ENCODE peak calls at places on chromosome 12, in five cellular contexts. J is transverse colon, L is A549, H is ovary, M is stomach. V is an unnamed sample.

GRCh38 chr12:62438098-62438692 is 28.4 kb upstream of the MON2 start:
- DNase-seq in J (peak), L (peak), H (no peak), M (peak), V (no peak)

GRCh38 chr12:46470039-46470627 is 97.6 kb upstream of the SLC38A2 start:
- DNase-seq in J (no peak), L (no peak), H (no peak), M (no peak), V (no peak)

GRCh38 chr12:119687344-119687865 is 19.5 kb downstream of the PRKAB1 start:
- DNase-seq in J (no peak), L (no peak), H (no peak), M (no peak), V (no peak)

GRCh38 chr12:53659011-53659551 is 16.8 kb downstream of the ATP5MC2 start:
- DNase-seq in J (peak), L (peak), H (no peak), M (peak), V (no peak)

GRCh38 chr12:33129500-33129899 is 232.9 kb upstream of the PKP2 start:
- DNase-seq in J (no peak), L (no peak), H (no peak), M (no peak), V (no peak)

GRCh38 chr12:7075931-7076330 is 15.4 kb downstream of the C1S start:
- DNase-seq in J (no peak), L (no peak), H (no peak), M (no peak), V (no peak)

GRCh38 chr12:53476769-53477209 is 22.5 kb downstream of the MAP3K12 start:
- DNase-seq in J (no peak), L (no peak), H (no peak), M (no peak), V (no peak)

GRCh38 chr12:100862600-100863149 is 68.1 kb downstream of the ANO4 start:
- DNase-seq in J (no peak), L (no peak), H (no peak), M (no peak), V (no peak)

GRCh38 chr12:128795530-128796361 is 28.0 kb downstream of the SLC15A4 start:
- DNase-seq in J (no peak), L (no peak), H (no peak), M (no peak), V (no peak)

GRCh38 chr12:129049917-129050316 is 196.6 kb downstream of the GLT1D1 start:
- DNase-seq in J (no peak), L (no peak), H (no peak), M (no peak), V (no peak)

GRCh38 chr12:88063375-88063774 is 34.2 kb upstream of the C12orf50 start:
- DNase-seq in J (no peak), L (no peak), H (no peak), M (no peak), V (no peak)

GRCh38 chr12:26523708-26524150 is 309.3 kb downstream of the ITPR2 start:
- DNase-seq in J (peak), L (no peak), H (peak), M (peak), V (peak)

DNA sequence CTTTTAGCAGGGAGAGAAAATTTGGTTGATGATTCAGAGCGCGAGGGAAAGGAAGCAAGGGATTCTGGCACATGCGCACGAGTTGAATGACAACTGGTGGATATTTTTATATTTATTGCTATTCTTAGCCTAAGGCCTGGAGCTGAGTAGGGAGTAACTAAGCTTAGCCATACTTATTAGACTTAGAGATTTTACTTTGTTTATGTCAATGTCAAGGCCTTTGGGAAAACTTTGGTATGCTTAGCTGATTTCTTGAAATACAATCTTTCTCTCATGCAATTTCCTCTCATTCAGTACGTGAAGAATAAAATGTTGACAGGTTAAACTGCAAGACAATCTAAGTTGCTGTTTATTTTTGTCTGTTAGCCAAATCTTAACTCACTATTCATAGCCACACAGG is 101.1 kb downstream of the CRADD start:
- DNase-seq in J (no peak), L (no peak), H (peak), M (no peak), V (no peak)
- TF ChIP-seq EP300 in J (no peak), L (no peak), H (no peak), M (no peak), V (no peak)

DNA sequence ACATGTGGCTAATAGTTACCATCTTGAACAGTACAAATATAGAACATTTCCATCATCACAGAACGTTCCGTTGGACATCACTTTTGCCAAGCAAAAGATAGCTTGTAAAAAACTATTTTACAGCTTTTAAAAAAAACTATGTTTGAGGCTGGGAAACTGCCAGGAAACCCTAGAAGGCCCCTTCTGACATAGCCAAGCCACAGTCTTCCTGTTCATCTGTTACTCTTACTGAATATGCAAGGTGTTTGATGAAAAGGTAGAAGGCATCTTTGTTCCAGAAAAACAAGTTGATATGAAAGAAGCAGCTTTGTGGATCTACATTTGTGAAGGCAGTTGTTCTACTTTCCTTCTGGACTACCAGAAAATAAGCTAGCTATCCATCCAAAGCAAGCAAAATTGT is 23.6 kb upstream of the WNK1 start:
- DNase-seq in J (no peak), L (no peak), H (no peak), M (no peak), V (no peak)
- H3K27ac ChIP-seq in J (no peak), L (no peak), H (no peak), M (no peak), V (no peak)

GRCh38 chr12:70994217-70994788 is 73.8 kb upstream of the PTPRR start:
- DNase-seq in J (no peak), L (no peak), H (no peak), M (no peak), V (no peak)
- TF ChIP-seq EP300 in J (no peak), L (no peak), H (peak), M (no peak), V (no peak)

GRCh38 chr12:12821975-12822374 is 8.8 kb downstream of the DDX47 start:
- DNase-seq in J (no peak), L (no peak), H (no peak), M (no peak), V (no peak)
- H3K27ac ChIP-seq in J (no peak), L (no peak), H (no peak), M (no peak), V (no peak)

DNA sequence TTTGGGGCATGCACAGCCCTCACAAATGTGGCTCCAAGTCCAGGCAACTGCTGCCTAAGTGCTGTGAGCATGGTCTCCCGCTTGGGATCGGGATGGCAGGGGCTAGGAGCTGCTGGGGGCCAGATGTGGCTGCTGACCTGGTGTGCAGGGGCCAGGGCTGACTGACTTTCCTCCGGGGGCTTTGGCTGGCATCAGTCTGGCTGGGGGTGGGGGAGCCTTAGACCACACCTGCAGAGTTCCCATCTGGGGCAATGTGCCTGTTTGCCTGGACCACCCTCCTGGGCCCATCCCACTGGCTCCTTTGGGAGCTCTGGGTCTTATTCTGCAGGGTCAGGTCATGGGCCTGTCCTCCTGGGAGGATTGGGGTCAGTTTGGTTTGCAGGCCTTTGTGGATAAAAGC is 90.5 kb downstream of the TSPAN9 start:
- DNase-seq in J (no peak), L (no peak), H (no peak), M (no peak), V (no peak)
- TF ChIP-seq EP300 in J (no peak), L (no peak), H (no peak), M (no peak), V (no peak)

GRCh38 chr12:9741726-9742125 is 8.8 kb upstream of the CLECL1 start:
- DNase-seq in J (peak), L (no peak), H (no peak), M (peak), V (no peak)

GRCh38 chr12:9736931-9737705 is 4.2 kb upstream of the CLECL1 start:
- DNase-seq in J (no peak), L (no peak), H (no peak), M (no peak), V (no peak)

GRCh38 chr12:9745191-9745590 is 12.3 kb upstream of the CLECL1 start:
- DNase-seq in J (no peak), L (no peak), H (no peak), M (no peak), V (no peak)

GRCh38 chr12:9740109-9740750 is 7.3 kb upstream of the CLECL1 start:
- DNase-seq in J (peak), L (no peak), H (no peak), M (no peak), V (no peak)

GRCh38 chr12:9742665-9743064 is 9.8 kb upstream of the CLECL1 start:
- DNase-seq in J (peak), L (no peak), H (no peak), M (peak), V (no peak)
- H3K27ac ChIP-seq in J (peak), L (no peak), H (no peak), M (peak), V (no peak)

GRCh38 chr12:57836442-57837375 is 9.8 kb downstream of the CTDSP2 start:
- DNase-seq in J (peak), L (no peak), H (peak), M (peak), V (no peak)

GRCh38 chr12:57832966-57833365 is 13.6 kb downstream of the CTDSP2 start:
- DNase-seq in J (no peak), L (no peak), H (no peak), M (no peak), V (no peak)

GRCh38 chr12:57833672-57834071 is 12.9 kb downstream of the CTDSP2 start:
- DNase-seq in J (no peak), L (no peak), H (no peak), M (no peak), V (no peak)

GRCh38 chr12:57835366-57836288 is 10.9 kb downstream of the CTDSP2 start:
- DNase-seq in J (no peak), L (no peak), H (no peak), M (no peak), V (no peak)

DNA sequence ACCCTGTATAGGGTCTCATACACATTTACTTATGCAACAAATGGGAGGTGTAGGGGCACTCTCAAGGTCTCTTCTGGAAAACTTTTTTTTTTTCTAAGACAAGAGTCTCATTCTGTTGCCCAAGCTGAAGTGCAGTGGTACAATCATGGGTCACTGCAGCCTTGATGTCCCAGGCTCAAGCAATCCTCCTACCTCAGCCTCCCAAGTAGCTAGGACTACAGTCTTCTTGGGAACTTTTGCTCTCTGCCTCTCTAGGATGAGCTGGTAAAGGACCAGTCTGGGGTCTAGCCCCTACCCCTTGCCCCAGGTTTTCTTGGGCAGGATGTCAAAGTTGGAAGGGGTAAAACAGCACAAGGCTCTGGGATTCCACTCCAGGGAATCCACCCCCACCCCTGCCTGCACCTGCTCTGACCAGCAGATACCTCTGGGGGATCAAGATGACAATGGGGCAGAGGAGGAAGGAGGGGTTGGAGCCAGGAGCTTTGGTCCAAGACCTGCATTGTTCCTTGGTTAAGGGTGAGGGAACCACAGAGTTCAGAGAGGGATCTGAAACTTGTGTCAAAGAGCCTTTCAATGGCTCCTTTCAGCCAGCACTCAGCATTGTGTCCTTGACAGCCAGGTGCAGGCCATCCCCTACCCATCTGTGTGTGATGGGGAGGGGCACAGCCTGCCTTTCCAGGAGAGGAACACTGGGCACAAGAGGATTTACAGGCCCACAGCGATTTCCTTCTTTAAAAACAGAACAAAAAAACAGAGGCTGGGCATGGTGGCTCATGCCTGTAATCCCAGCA is 12.2 kb downstream of the CTDSP2 start:
- DNase-seq in J (no peak), L (no peak), H (no peak), M (no peak), V (no peak)
- TF ChIP-seq EP300 in J (no peak), L (no peak), H (no peak), M (no peak), V (no peak)

DNA sequence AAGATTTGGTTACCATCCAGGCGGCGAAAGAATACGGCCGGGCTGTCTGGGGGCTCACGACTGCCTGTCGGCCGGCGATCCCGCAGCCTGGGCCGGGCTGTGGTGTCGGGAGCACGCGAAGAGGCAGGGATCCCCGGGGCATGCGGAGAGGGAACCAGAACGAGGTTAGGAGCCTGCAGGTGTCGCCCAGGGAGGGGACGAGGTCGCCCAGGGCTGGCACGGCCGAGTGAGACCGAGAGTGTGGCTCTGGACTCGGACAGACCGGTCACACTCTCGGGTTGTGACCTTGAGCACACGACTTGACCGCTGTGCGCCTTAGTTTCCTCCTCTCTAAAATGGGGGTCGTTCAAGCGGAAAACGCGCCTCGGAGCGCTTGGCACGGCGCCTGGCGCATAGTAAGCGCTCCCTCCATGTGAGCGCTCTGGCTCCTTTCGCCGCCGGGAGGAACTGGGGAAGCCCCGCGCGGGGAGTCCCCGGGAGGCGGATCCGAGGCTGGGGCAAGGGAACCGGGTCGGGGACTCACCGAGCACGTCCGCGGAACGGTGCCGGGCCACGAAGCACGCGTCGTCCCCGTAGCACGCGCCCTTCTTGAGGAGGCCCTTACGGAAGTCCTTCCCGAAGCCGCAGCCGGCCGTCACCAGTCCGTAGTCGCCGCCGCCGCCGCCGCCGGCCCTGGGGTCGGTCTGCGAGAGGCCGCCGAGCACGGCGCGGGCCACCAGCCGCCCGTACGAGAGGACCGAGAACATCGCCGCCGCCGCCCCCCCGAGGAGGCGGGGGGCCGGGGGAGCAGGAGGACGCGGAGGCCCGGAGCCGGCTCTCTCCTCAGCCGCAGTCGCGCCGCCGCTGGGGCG is 607 bp downstream of the PPTC7 start:
- DNase-seq in J (peak), L (peak), H (peak), M (peak), V (peak)
- H3K27ac ChIP-seq in J (peak), L (peak), H (peak), M (peak), V (peak)

GRCh38 chr12:67269632-67270578 is 747 bp downstream of the CAND1 start:
- DNase-seq in J (peak), L (peak), H (peak), M (peak), V (no peak)

GRCh38 chr12:67270622-67271021 is 1.5 kb downstream of the CAND1 start:
- DNase-seq in J (no peak), L (no peak), H (no peak), M (no peak), V (no peak)

GRCh38 chr12:67268335-67268895 is 743 bp upstream of the CAND1 start:
- DNase-seq in J (peak), L (peak), H (peak), M (peak), V (peak)

GRCh38 chr12:67271976-67272375 is 2.8 kb downstream of the CAND1 start:
- DNase-seq in J (no peak), L (no peak), H (no peak), M (no peak), V (no peak)

GRCh38 chr12:67268896-67269631 is at the start of gene CAND1:
- DNase-seq in J (peak), L (peak), H (peak), M (peak), V (peak)
- TF ChIP-seq EP300 in J (no peak), L (no peak), H (peak), M (peak), V (no peak)

V was measured in suprapubic skin.